ENCODE peak calls at places on chromosomes 16 and 17, in four cellular contexts. K is CD8-positive, alpha-beta T cell; C is GM23248; F is transverse colon. Q is an unnamed sample.

GRCh38 chr16:17520567-17520966 is 49.8 kb upstream of the XYLT1 start:
- DNase-seq in F (no peak), K (no peak), C (peak; percentile 57), Q (no peak)

GRCh38 chr16:86396918-86397317 is 113.4 kb upstream of the FOXF1 start:
- DNase-seq in K (no peak), F (peak; percentile 53), C (peak; percentile 94), Q (no peak)

GRCh38 chr17:68910789-68911431 is 44.3 kb downstream of the ABCA8 start:
- DNase-seq in K (no peak), F (no peak), C (no peak), Q (no peak)

GRCh38 chr16:30026449-30026848 is 3.5 kb downstream of the C16orf92 start:
- DNase-seq in C (no peak), F (no peak), K (no peak), Q (no peak)

GRCh38 chr17:78804777-78805176 is 22.7 kb upstream of the CYTH1 start:
- DNase-seq in C (no peak), F (no peak), K (no peak), Q (peak; percentile 33)

GRCh38 chr17:66945451-66945850 is 19.1 kb upstream of the CACNG4 start:
- DNase-seq in C (peak; percentile 40), K (no peak), F (no peak), Q (no peak)

GRCh38 chr17:8185580-8186445 is 4.2 kb downstream of the BORCS6 start:
- DNase-seq in C (peak; percentile 67), K (peak; percentile 85), F (peak; percentile 94), Q (peak; percentile 90)

GRCh38 chr17:38421224-38421841 is 6.9 kb upstream of the ARHGAP23 start:
- DNase-seq in K (no peak), F (no peak), C (peak; percentile 65), Q (no peak)

GRCh38 chr17:14745541-14745940 is 444.7 kb downstream of the HS3ST3B1 start:
- DNase-seq in K (no peak), C (peak; percentile 75), F (no peak), Q (no peak)

GRCh38 chr17:65514082-65514481 is 47.4 kb downstream of the AXIN2 start:
- DNase-seq in C (peak; percentile 98), F (no peak), K (no peak), Q (no peak)

GRCh38 chr17:73571524-73572130 is 72.6 kb downstream of the SDK2 start:
- DNase-seq in C (no peak), K (no peak), F (no peak), Q (no peak)

GRCh38 chr16:12896562-12896961 is 4.8 kb upstream of the SHISA9 start:
- DNase-seq in C (peak; percentile 41), F (no peak), K (no peak), Q (peak; percentile 57)

GRCh38 chr16:5791011-5791410 is 693.4 kb upstream of the EEF2KMT start:
- DNase-seq in C (no peak), K (no peak), F (no peak), Q (no peak)

GRCh38 chr16:10858203-10858602 is 18.8 kb upstream of the CIITA start:
- DNase-seq in F (no peak), C (no peak), K (no peak), Q (no peak)

GRCh38 chr16:10576390-10577304 is 3.8 kb downstream of the EMP2 start:
- DNase-seq in C (peak; percentile 31), F (no peak), K (no peak), Q (no peak)

GRCh38 chr17:75619506-75620431 is 13.5 kb upstream of the SMIM5 start:
- DNase-seq in F (no peak), C (peak; percentile 50), K (no peak), Q (peak; percentile 34)

DNA sequence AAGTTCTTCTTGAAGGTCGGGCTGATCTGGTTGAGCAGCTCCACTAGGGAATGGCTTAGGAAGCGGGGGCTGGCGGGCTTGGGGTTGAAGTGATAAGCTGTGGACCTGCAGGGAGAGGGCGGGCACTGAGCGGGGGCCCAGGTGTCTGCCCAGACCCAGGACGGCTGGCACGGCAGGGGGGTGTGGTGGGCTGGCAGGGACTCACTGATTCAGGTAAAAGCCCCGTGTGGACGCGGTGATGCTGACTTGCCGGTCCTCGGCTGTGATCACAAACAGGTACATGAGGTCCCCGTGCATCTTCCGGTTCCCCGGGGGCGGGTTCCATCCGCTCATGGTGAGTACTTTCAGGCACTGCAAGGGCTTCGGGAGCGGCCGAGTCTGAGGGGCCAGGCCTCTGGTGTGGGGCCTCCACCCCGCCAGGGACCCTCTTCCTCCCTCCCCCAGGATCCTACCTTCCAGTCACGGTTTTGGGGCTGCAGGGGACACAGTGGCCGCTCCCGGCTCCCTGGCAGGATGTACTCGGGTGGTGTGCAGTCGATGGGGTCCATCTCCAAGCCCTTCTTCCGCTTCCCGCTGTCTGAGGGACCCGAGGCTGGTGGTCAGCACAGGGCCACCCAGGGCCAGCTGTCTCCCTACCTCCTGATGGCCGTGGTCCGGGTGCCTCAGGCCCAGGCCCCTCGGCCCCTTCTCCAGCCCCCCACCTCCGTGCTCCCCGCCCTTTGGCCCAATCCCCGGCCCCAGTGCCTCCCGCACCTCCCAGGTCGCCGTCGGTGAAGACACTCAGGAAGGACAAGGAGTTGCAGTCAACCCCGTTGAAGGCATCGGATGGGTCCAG is 10.2 kb downstream of the CLUH start:
- DNase-seq in K (no peak), F (no peak), C (no peak), Q (no peak)
- H3K4me3 ChIP-seq in K (no peak overlapping the region), F (no peak overlapping the region), C (no peak overlapping the region), Q (no peak overlapping the region)

GRCh38 chr17:6471531-6472465 is 27.5 kb downstream of the PIMREG start:
- DNase-seq in K (no peak), C (peak; percentile 86), F (no peak), Q (no peak)

GRCh38 chr17:6468051-6468790 is 24.0 kb downstream of the PIMREG start:
- DNase-seq in C (no peak), K (no peak), F (no peak), Q (no peak)

GRCh38 chr17:6470751-6471521 is 26.7 kb downstream of the PIMREG start:
- DNase-seq in C (peak; percentile 16), F (no peak), K (no peak), Q (no peak)

GRCh38 chr17:6472517-6472916 is 28.3 kb downstream of the PIMREG start:
- DNase-seq in F (no peak), C (no peak), K (no peak), Q (no peak)

GRCh38 chr17:6470146-6470718 is 26.0 kb downstream of the PIMREG start:
- DNase-seq in K (no peak), C (no peak), F (no peak), Q (no peak)
- H3K4me3 ChIP-seq in K (no peak overlapping the region), C (no peak overlapping the region), F (no peak overlapping the region), Q (no peak overlapping the region)

DNA sequence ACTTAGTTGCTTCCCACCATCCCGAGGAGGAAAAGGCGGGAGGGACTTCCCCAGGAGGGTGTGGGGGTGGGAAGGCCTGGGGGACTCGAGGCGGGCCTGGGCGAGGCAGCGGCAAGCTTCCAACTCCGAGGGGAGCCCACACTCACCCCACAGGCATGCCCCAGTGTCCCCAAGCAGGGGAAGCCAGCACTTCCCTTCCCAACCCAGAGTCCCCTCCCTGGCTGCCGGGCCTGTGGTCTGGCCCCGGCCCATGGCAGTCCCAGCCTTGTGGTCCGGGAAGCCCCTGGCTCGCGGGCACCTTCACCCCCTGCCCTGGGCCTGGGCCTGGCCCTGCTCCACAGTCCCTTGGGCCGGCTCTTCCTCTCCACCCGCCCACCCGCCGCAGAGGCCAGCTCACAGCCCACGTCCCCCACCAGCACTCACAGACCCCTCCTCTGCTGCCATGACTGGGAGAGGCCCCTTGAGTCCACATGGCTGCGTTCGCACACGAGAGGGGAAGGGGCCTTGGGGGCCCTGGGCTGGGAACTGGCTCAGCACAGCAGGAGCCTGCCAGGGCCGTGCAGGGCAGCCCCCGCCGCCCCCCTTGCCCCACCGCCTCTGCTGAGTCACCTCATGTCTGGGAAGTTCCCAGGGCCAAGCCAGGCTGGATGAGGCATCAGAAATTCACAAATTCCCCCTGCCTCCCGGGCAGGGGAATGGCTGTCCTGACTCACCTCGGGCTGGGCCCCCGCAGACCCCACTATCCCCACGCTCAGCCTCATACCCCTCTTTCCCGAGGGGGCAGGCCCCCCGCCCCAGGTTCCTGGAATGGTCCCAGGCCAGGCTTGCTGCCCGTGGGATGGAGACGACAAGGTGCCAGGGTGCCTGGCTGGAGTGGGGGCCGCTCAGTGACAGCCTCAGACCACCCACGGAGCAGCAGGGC is 27.8 kb downstream of the BAHCC1 start:
- DNase-seq in F (peak; percentile 60), K (no peak), C (peak; percentile 98), Q (no peak)
- H3K4me3 ChIP-seq in F (no peak overlapping the region), K (no peak overlapping the region), C (peak overlapping the region; percentile 48), Q (no peak overlapping the region)

GRCh38 chr17:44910231-44911106 is 4.8 kb downstream of the GFAP start:
- DNase-seq in F (no peak), K (no peak), C (no peak), Q (no peak)
- H3K4me3 ChIP-seq in F (no peak overlapping the region), K (no peak overlapping the region), C (no peak overlapping the region), Q (no peak overlapping the region)

GRCh38 chr16:78684655-78685400 is 585.4 kb downstream of the WWOX start:
- DNase-seq in K (no peak), C (peak; percentile 82), F (no peak), Q (no peak)
- H3K4me3 ChIP-seq in K (no peak overlapping the region), C (peak overlapping the region; percentile 49), F (no peak overlapping the region), Q (no peak overlapping the region)

DNA sequence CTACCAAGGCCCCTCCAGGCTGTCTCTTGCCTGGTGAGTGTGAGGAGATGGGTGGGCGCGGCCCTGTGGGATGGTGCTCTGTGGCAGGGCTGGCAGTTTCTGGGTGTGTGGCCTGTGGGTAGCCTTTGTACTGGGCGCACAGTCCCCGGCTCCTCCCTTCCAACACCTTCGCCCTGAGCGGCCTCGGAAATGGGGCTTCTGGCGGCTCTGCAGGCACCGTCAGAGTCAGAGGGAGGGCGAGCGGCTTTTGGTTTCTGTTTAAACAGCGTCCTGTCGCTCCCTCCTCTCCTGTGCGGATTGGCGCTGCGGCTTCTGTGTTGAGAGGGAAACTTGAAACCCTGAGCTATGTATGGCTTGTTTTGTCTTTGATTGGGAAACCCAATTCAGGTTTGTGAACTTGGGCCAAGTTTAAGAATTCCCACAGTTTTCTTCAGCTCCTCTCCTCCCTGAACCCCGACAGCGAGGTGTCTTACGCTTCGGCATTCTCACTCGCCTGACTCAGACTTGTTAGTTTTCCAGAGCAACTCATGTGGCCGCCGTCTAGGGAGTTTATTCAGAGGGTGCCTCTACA is 8.3 kb upstream of the ZNF750 start:
- DNase-seq in C (no peak), K (peak; percentile 44), F (peak; percentile 82), Q (no peak)
- H3K4me3 ChIP-seq in C (no peak overlapping the region), K (no peak overlapping the region), F (no peak overlapping the region), Q (no peak overlapping the region)